ENCODE peak calls at places on chromosome 14, in six cellular contexts. J, R, D, G, K and T are unnamed samples. For H3K27me3, the result is how much of the 10 kb centered on the place peaks cover.

GRCh38 chr14:24849471-24849870 is 200.5 kb downstream of the STXBP6 start:
- DNase-seq in J (no peak), K (no peak), D (no peak), R (no peak), G (no peak), T (no peak)

GRCh38 chr14:100084591-100084990 is 19.4 kb downstream of the EVL start:
- DNase-seq in J (no peak), G (no peak), K (no peak), D (no peak), R (no peak), T (no peak)

GRCh38 chr14:30114051-30114450 is 186.4 kb upstream of the PRKD1 start:
- DNase-seq in K (no peak), D (no peak), G (no peak), J (no peak), R (no peak), T (no peak)

GRCh38 chr14:57291692-57292647 is 23.2 kb downstream of the AP5M1 start:
- DNase-seq in K (no peak), G (no peak), R (no peak), J (no peak), D (no peak), T (no peak)

GRCh38 chr14:72699433-72699832 is 194.5 kb downstream of the DPF3 start:
- DNase-seq in K (no peak), J (no peak), G (no peak), D (no peak), R (no peak), T (no peak)

GRCh38 chr14:96072076-96072475 is 32.9 kb downstream of the C14orf132 start:
- DNase-seq in R (no peak), G (no peak), D (no peak), K (no peak), J (peak), T (no peak)

GRCh38 chr14:54567634-54568561 is 970 bp downstream of the SAMD4A start:
- DNase-seq in D (no peak), G (no peak), J (peak), K (peak), R (peak), T (peak)

GRCh38 chr14:21275261-21275858 is 4.5 kb upstream of the RPGRIP1 start:
- DNase-seq in R (no peak), J (no peak), D (no peak), K (no peak), G (no peak), T (no peak)

GRCh38 chr14:33682746-33683145 is 268.1 kb downstream of the EGLN3 start:
- DNase-seq in K (no peak), D (peak), R (no peak), G (peak), J (peak), T (no peak)

GRCh38 chr14:54773171-54774006 is 129.2 kb downstream of the GCH1 start:
- DNase-seq in D (peak), G (peak), J (peak), R (peak), K (peak), T (peak)

GRCh38 chr14:20782280-20782890 is 1.3 kb downstream of the RNASE6 start:
- DNase-seq in J (no peak), D (no peak), G (no peak), R (peak), K (no peak), T (no peak)

GRCh38 chr14:44461811-44462210 is 45.3 kb downstream of the FSCB start:
- DNase-seq in J (no peak), K (no peak), D (no peak), R (no peak), G (no peak), T (no peak)

GRCh38 chr14:64438181-64438839 is 27.0 kb upstream of the AKAP5 start:
- DNase-seq in K (no peak), J (no peak), R (no peak), D (no peak), G (peak), T (peak)

GRCh38 chr14:21326972-21327371 is 47.1 kb downstream of the RPGRIP1 start:
- DNase-seq in G (no peak), J (no peak), K (no peak), D (no peak), R (no peak), T (no peak)

GRCh38 chr14:64112859-64113258 is 181.3 kb downstream of the ESR2 start:
- DNase-seq in R (no peak), G (no peak), J (no peak), K (no peak), D (no peak), T (no peak)

GRCh38 chr14:70118064-70118463 is 70.7 kb downstream of the SLC8A3 start:
- DNase-seq in J (no peak), R (no peak), D (no peak), K (no peak), G (no peak), T (no peak)
- H3K27me3 ChIP-seq in J (under half), R (under half), D (under half), K (under half), G (under half), T (under half)

GRCh38 chr14:70651522-70651921 is 9.8 kb downstream of the TTC9 start:
- DNase-seq in G (no peak), K (no peak), R (no peak), J (no peak), D (no peak), T (no peak)
- H3K27me3 ChIP-seq in G (under half), K (under half), R (under half), J (under half), D (under half), T (under half)

GRCh38 chr14:101373690-101374295 is 187.5 kb upstream of the DIO3 start:
- DNase-seq in R (no peak), J (no peak), K (no peak), G (no peak), D (no peak), T (no peak)

GRCh38 chr14:101380512-101380911 is 180.8 kb upstream of the DIO3 start:
- DNase-seq in R (no peak), D (no peak), K (no peak), J (no peak), G (no peak), T (no peak)

GRCh38 chr14:101379842-101380241 is 181.5 kb upstream of the DIO3 start:
- DNase-seq in G (no peak), J (no peak), R (no peak), K (no peak), D (no peak), T (no peak)

GRCh38 chr14:101374373-101375338 is 186.6 kb upstream of the DIO3 start:
- DNase-seq in J (no peak), K (no peak), R (no peak), G (no peak), D (no peak), T (no peak)

GRCh38 chr14:101377069-101377468 is 184.2 kb upstream of the DIO3 start:
- DNase-seq in J (no peak), K (no peak), R (no peak), G (no peak), D (no peak), T (no peak)
- H3K27me3 ChIP-seq in J (under half), K (under half), R (under half), G (under half), D (under half), T (under half)

DNA sequence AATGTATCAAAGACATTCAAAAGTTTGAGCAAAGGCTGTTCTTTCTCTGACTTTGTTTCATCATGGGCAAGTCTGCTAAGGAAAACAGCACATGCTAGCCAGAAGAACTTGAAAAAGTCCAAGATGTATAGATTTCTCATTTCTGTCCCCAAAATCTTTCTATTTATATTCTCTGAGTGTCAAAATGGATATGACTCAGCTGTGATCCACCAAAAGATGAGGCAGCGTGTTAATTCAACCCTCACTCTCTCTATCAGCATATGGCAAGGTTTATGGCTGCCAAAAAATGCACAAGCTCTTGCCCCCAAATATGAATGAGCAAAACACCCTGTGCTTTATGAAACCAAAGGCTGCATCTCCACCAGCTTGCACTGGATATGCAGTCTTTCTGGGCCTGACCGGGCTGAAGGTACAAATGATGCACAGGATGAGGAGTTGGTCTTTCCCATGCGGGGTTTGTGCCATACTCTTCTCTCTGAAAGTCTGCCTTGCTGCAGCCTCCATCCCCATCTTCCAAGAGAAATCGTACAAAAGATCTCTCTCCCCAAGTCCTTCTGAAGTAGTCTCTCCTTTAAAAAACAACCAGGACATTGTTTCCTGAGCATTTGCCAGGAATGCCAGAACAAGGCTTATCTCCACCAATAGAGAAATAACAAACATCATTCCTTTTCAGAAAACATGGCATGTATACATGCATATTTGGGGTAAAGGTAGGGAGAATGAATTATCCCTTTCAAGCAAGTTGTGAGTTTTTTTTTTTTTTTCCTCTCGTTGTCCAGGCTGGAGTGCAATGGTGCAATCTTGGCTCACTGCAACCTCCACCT is 203.4 kb downstream of the TMX1 start:
- DNase-seq in K (no peak), G (no peak), J (no peak), R (no peak), D (no peak), T (no peak)
- H3K27me3 ChIP-seq in K (under half), G (under half), J (under half), R (under half), D (under half), T (under half)

GRCh38 chr14:78091361-78091760 is 78.8 kb upstream of the NRXN3 start:
- DNase-seq in D (no peak), G (no peak), J (no peak), R (no peak), K (no peak), T (no peak)

GRCh38 chr14:78088941-78089340 is 81.2 kb upstream of the NRXN3 start:
- DNase-seq in K (no peak), G (no peak), D (no peak), J (no peak), R (no peak), T (no peak)

GRCh38 chr14:78086342-78086741 is 83.8 kb upstream of the NRXN3 start:
- DNase-seq in G (no peak), D (no peak), J (no peak), K (no peak), R (no peak), T (no peak)

GRCh38 chr14:78092040-78092439 is 78.1 kb upstream of the NRXN3 start:
- DNase-seq in J (no peak), G (no peak), R (no peak), K (no peak), D (no peak), T (no peak)

DNA sequence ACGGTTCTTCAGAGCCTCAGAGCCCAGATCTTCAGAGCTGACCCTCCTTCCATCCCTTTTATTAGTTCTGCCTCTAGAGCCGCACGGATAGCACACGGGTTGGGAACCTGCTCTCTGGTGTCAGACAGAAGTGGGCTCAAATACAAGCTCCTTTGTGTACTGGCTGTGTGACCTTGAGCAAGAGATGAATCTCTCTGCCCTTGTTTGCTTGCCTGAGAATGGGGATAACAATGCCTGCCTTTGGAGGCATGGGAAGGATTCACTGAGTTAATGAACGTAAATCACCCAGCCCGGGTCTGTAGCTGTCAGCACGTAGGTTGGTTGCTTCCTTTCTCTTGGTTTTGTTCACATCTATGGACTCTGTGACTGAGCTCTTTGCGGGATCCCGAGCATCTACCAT is 79.4 kb upstream of the NRXN3 start:
- DNase-seq in K (no peak), G (no peak), J (no peak), R (no peak), D (no peak), T (no peak)
- H3K27me3 ChIP-seq in K (under half), G (under half), J (under half), R (under half), D (under half), T (under half)

GRCh38 chr14:59634617-59635016 is 58.0 kb upstream of the CCDC175 start:
- DNase-seq in K (no peak), R (no peak), J (no peak), D (no peak), G (no peak), T (no peak)
- H3K27me3 ChIP-seq in K (under half), R (under half), J (under half), D (under half), G (under half), T (under half)

GRCh38 chr14:28762290-28762948 is 4.2 kb upstream of the FOXG1 start:
- DNase-seq in R (no peak), D (no peak), K (no peak), J (no peak), G (no peak), T (no peak)

GRCh38 chr14:28765169-28765906 is 1.2 kb upstream of the FOXG1 start:
- DNase-seq in G (no peak), R (no peak), D (no peak), K (no peak), J (no peak), T (no peak)

GRCh38 chr14:28765907-28766504 is 581 bp upstream of the FOXG1 start:
- DNase-seq in D (no peak), G (no peak), R (no peak), K (no peak), J (no peak), T (no peak)

GRCh38 chr14:28762949-28763313 is 3.7 kb upstream of the FOXG1 start:
- DNase-seq in R (no peak), K (no peak), G (no peak), J (no peak), D (no peak), T (no peak)

GRCh38 chr14:28763914-28764848 is 2.4 kb upstream of the FOXG1 start:
- DNase-seq in K (no peak), D (no peak), G (no peak), J (no peak), R (no peak), T (no peak)
- H3K27me3 ChIP-seq in K (under half), D (half or more), G (half or more), J (under half), R (under half), T (under half)

DNA sequence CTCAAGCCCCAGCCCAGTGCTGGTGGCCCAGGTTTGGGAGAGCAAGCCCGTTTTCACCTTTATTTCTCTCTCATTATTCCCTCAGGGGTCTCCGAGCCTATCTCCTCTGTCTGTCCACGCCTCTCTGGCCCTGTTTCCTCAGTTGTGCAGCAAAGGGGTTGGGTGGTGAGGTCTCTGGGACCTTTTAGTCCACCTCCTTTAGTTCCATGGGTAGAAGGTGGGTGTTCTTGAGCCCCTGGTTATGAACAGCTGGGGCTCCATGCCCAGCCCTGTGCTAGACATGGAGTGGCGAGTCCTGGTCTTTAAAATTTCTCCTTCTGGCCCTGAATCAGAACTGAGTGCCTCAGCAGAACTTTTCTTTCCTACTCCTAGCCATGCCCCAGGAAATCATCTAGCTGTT is 1.3 kb upstream of the NGB start:
- DNase-seq in D (no peak), K (no peak), R (no peak), G (no peak), J (no peak), T (no peak)
- H3K27me3 ChIP-seq in D (under half), K (under half), R (under half), G (under half), J (under half), T (under half)

DNA sequence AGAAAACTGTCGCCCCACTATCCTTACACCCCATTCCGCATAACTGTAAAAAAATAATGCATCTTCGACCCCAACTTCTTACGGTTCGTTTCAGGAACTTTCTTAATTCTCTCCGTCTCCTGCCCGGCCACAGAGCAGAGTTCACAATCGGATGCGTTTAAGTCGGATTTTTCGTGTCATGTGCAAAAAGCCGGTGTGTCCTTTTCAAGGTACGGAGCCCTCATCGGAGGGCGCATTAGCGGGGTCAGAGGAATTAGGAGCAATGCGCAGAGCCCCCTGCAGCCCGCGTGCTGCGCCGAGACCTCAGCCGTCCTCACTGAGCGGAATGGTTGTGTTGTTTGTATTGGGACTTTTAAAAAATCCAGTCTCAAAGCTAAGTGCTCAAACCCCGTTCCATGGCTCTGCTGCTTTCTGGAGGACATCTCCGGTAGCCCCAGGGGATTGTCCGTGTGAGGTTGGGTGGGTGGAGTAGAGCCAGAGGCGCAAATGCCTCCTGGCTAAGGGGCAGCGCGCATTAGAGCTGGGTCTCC is 3.8 kb upstream of the GSC start:
- DNase-seq in D (no peak), G (no peak), J (no peak), K (no peak), R (no peak), T (no peak)
- H3K27me3 ChIP-seq in D (half or more), G (half or more), J (under half), K (under half), R (under half), T (under half)